ENCODE peak calls at places on chromosomes 3 and 15, in seven cellular contexts. K, C, V, F, Z, N and L are unnamed samples.
A peak's percentile ranks its signal among the peaks of the same experiment; 100 is the strongest.

GRCh38 chr3:195543642-195544536 is 764 bp upstream of the PPP1R2 start:
- DNase-seq in F (peak; percentile 8), V (no peak), K (no peak), N (peak; percentile 46), Z (no peak), C (no peak), L (no peak)

GRCh38 chr15:60773255-60773654 is 294.3 kb upstream of the ICE2 start:
- DNase-seq in Z (no peak), N (no peak), K (no peak), C (no peak), V (no peak), F (no peak), L (no peak)

GRCh38 chr3:38354588-38355344 is 8.2 kb downstream of the XYLB start:
- DNase-seq in Z (peak; percentile 29), C (no peak), F (peak; percentile 9), V (no peak), N (peak; percentile 73), K (no peak), L (no peak)

GRCh38 chr15:58235961-58236360 is 97.8 kb downstream of the AQP9 start:
- DNase-seq in F (no peak), N (no peak), V (no peak), C (no peak), K (no peak), Z (no peak), L (no peak)

GRCh38 chr3:14962762-14963161 is 15.4 kb downstream of the NR2C2 start:
- DNase-seq in C (no peak), K (no peak), Z (no peak), F (no peak), V (no peak), N (no peak), L (no peak)

GRCh38 chr15:58724471-58724870 is 25.0 kb downstream of the ADAM10 start:
- DNase-seq in K (no peak), V (peak; percentile 87), N (peak; percentile 34), C (no peak), F (peak; percentile 73), Z (peak; percentile 51), L (no peak)

GRCh38 chr3:96434616-96435015 is 379.8 kb upstream of the EPHA6 start:
- DNase-seq in C (no peak), K (no peak), N (no peak), F (no peak), V (no peak), Z (no peak), L (no peak)

GRCh38 chr3:127077506-127078064 is 94.7 kb downstream of the PLXNA1 start:
- DNase-seq in N (no peak), C (no peak), V (no peak), K (no peak), F (no peak), Z (no peak), L (no peak)

GRCh38 chr3:54951405-54951804 is 23.5 kb upstream of the LRTM1 start:
- DNase-seq in N (peak; percentile 90), F (peak; percentile 22), V (peak; percentile 40), Z (peak; percentile 36), K (peak; percentile 3), C (no peak), L (no peak)

GRCh38 chr3:146817705-146818104 is 212.6 kb upstream of the PLSCR5 start:
- DNase-seq in N (peak; percentile 46), Z (no peak), K (no peak), F (no peak), V (peak; percentile 4), C (no peak), L (no peak)

GRCh38 chr3:131561511-131561910 is 58.7 kb upstream of the MRPL3 start:
- DNase-seq in K (no peak), C (no peak), F (no peak), Z (no peak), V (no peak), N (peak; percentile 19), L (no peak)

GRCh38 chr3:31733234-31733667 is 200.5 kb downstream of the STT3B start:
- DNase-seq in C (no peak), K (no peak), Z (no peak), F (peak; percentile 93), V (no peak), N (no peak), L (no peak)

GRCh38 chr3:5058463-5058862 is 63.6 kb upstream of the ARL8B start:
- DNase-seq in V (no peak), C (no peak), K (no peak), N (peak; percentile 44), Z (no peak), F (no peak), L (no peak)

GRCh38 chr15:38682861-38683260 is 118.2 kb upstream of the RASGRP1 start:
- DNase-seq in F (no peak), Z (no peak), V (no peak), C (no peak), K (no peak), N (no peak), L (no peak)

GRCh38 chr3:3683261-3683660 is 116.0 kb upstream of the LRRN1 start:
- DNase-seq in Z (no peak), C (no peak), N (no peak), V (no peak), F (no peak), K (no peak), L (no peak)

GRCh38 chr15:63877713-63878271 is 44.0 kb upstream of the HERC1 start:
- DNase-seq in N (no peak), Z (no peak), V (no peak), F (no peak), C (no peak), K (no peak), L (no peak)

GRCh38 chr3:52218953-52219650 is 6.3 kb downstream of the TLR9 start:
- DNase-seq in C (no peak), F (peak; percentile 86), V (no peak), Z (peak; percentile 73), K (no peak), N (peak; percentile 38), L (no peak)

GRCh38 chr3:151210676-151211381 is 7.8 kb upstream of the GPR171 start:
- DNase-seq in Z (no peak), F (no peak), K (no peak), N (peak; percentile 45), C (no peak), V (peak; percentile 15), L (no peak)

GRCh38 chr15:90694987-90695386 is 22.2 kb upstream of the BLM start:
- DNase-seq in C (no peak), K (no peak), F (no peak), V (no peak), Z (no peak), N (no peak), L (no peak)

GRCh38 chr3:25686766-25687165 is 22.1 kb upstream of the TOP2B start:
- DNase-seq in C (no peak), Z (no peak), V (no peak), N (no peak), F (no peak), K (no peak), L (no peak)

GRCh38 chr3:133329626-133330025 is 70.2 kb upstream of the BFSP2 start:
- DNase-seq in C (no peak), K (no peak), V (no peak), Z (no peak), N (no peak), F (no peak), L (no peak)

GRCh38 chr3:126964950-126965349 is 18.0 kb upstream of the PLXNA1 start:
- DNase-seq in Z (no peak), V (no peak), K (no peak), N (no peak), C (no peak), F (no peak), L (no peak)

GRCh38 chr3:111076732-111077131 is 5.1 kb downstream of the NECTIN3 start:
- DNase-seq in F (peak; percentile 53), K (no peak), V (no peak), N (no peak), Z (no peak), C (no peak), L (no peak)

GRCh38 chr15:33234019-33234418 is 39.5 kb upstream of the FMN1 start:
- DNase-seq in F (peak; percentile 36), C (no peak), Z (no peak), V (peak; percentile 23), N (peak; percentile 51), K (no peak), L (no peak)

GRCh38 chr3:37183375-37183831 is 9.0 kb upstream of the LRRFIP2 start:
- DNase-seq in F (no peak), N (peak; percentile 94), Z (no peak), C (no peak), K (no peak), V (no peak), L (no peak)